ENCODE peak calls at places on chromosomes 4 and X, in six cellular contexts. I is H1, S is K562, N is GM12878, E is GM12891, K is HepG2. O is an unnamed sample.

GRCh38 chr4:140450352-140450751 is 22.9 kb upstream of the CLGN start:
- DNase-seq in I (no peak), S (no peak), N (no peak), E (no peak), K (no peak), O (no peak)

GRCh38 chrX:147737690-147738089 is 174.0 kb upstream of the FMR1 start:
- DNase-seq in I (no peak), S (no peak), N (no peak), E (no peak), K (no peak), O (no peak)

GRCh38 chrX:102684772-102685520 is 27.3 kb upstream of the GPRASP2 start:
- DNase-seq in I (no peak), S (no peak), N (peak), E (no peak), K (no peak), O (no peak)

GRCh38 chrX:153886915-153887314 is 942 bp upstream of the L1CAM start:
- DNase-seq in I (no peak), S (no peak), N (no peak), E (no peak), K (no peak), O (no peak)

GRCh38 chrX:16022580-16023170 is 100.7 kb upstream of the GRPR start:
- DNase-seq in I (no peak), S (no peak), N (no peak), E (no peak), K (no peak), O (no peak)

GRCh38 chrX:70592091-70592490 is 147.5 kb downstream of the DLG3 start:
- DNase-seq in I (no peak), S (no peak), N (no peak), E (no peak), K (no peak), O (no peak)

GRCh38 chrX:1582686-1583437 is 8.5 kb upstream of the AKAP17A start:
- DNase-seq in I (no peak), S (peak), N (no peak), E (no peak), K (peak), O (no peak)

GRCh38 chr4:98510757-98511517 is 147.5 kb downstream of the TSPAN5 start:
- DNase-seq in I (no peak), S (no peak), N (no peak), E (no peak), K (no peak), O (no peak)

GRCh38 chr4:183876268-183876934 is 28.7 kb upstream of the STOX2 start:
- DNase-seq in I (no peak), S (no peak), N (no peak), E (no peak), K (no peak), O (no peak)

GRCh38 chr4:22573198-22573597 is 57.3 kb upstream of the ADGRA3 start:
- DNase-seq in I (no peak), S (no peak), N (no peak), E (no peak), K (no peak), O (no peak)

GRCh38 chr4:86935499-86935832 is 655 bp downstream of the AFF1 start:
- DNase-seq in I (no peak), S (peak), N (no peak), E (no peak), K (no peak), O (no peak)

GRCh38 chr4:188941524-188942109 is 802.4 kb downstream of the TRIML1 start:
- DNase-seq in I (no peak), S (no peak), N (no peak), E (no peak), K (no peak), O (no peak)

GRCh38 chr4:140426610-140427103 is 791 bp downstream of the CLGN start:
- DNase-seq in I (no peak), S (peak), N (no peak), E (peak), K (peak), O (no peak)

GRCh38 chr4:77931452-77932135 is 69.0 kb downstream of the MRPL1 start:
- DNase-seq in I (no peak), S (no peak), N (no peak), E (no peak), K (no peak), O (no peak)

GRCh38 chrX:106935175-106935574 is 15.0 kb downstream of the CLDN2 start:
- DNase-seq in I (no peak), S (no peak), N (no peak), E (no peak), K (no peak), O (no peak)

GRCh38 chrX:106939566-106939965 is 19.4 kb downstream of the CLDN2 start:
- DNase-seq in I (no peak), S (no peak), N (no peak), E (no peak), K (no peak), O (no peak)

GRCh38 chrX:106936246-106936645 is 16.0 kb downstream of the CLDN2 start:
- DNase-seq in I (no peak), S (no peak), N (no peak), E (no peak), K (no peak), O (no peak)

GRCh38 chrX:106940068-106940467 is 19.9 kb downstream of the CLDN2 start:
- DNase-seq in I (no peak), S (no peak), N (no peak), E (no peak), K (no peak), O (no peak)
- TF ChIP-seq POLR2AphosphoS5 in I (no peak), S (no peak), N (no peak), E (no peak), K (no peak), O (no peak)

GRCh38 chr4:187477224-187477623 is 518.3 kb upstream of the ZFP42 start:
- DNase-seq in I (no peak), S (no peak), N (no peak), E (no peak), K (no peak), O (no peak)
- TF ChIP-seq POLR2A in I (no peak), S (no peak), N (no peak), E (no peak), K (no peak), O (no peak)

GRCh38 chrX:52270453-52271116 is 85.9 kb downstream of the MAGED4 start:
- DNase-seq in I (no peak), S (no peak), N (no peak), E (no peak), K (no peak), O (no peak)

GRCh38 chrX:52265713-52266112 is 81.0 kb downstream of the MAGED4 start:
- DNase-seq in I (no peak), S (no peak), N (no peak), E (no peak), K (no peak), O (no peak)

GRCh38 chrX:52271212-52271611 is 86.5 kb downstream of the MAGED4 start:
- DNase-seq in I (peak), S (peak), N (no peak), E (no peak), K (no peak), O (no peak)
- TF ChIP-seq TAF1 in I (no peak), S (no peak), N (no peak), E (no peak), K (no peak), O (no peak)

GRCh38 chr4:40998680-40999358 is 215.5 kb downstream of the APBB2 start:
- DNase-seq in I (no peak), S (no peak), N (no peak), E (no peak), K (no peak), O (no peak)
- TF ChIP-seq POLR2AphosphoS5 in I (no peak), S (no peak), N (no peak), E (no peak), K (no peak), O (no peak)